ENCODE peak calls at places on chromosomes 13 and 19, in nine cellular contexts. I is neural crest cell; F is NCI-H2171; T is DMS53; O is CD4-positive, alpha-beta T cell; Z is MCF 10A; N is naive thymus-derived CD8-positive, alpha-beta T cell; X is RCC 7860; L is stimulated activated CD8-positive, alpha-beta memory T cell treated with anti-CD3 and anti-CD28 coated beads, Interleukin-15, amount 100 ng/mL, for 1 hour. G is an unnamed sample.

GRCh38 chr13:40553356-40553755 is 113.1 kb downstream of the FOXO1 start:
- DNase-seq in I (no peak), F (no peak), T (no peak), O (no peak), Z (no peak), N (no peak), X (no peak), L (no peak), G (no peak)

GRCh38 chr13:109191422-109191821 is 562.0 kb downstream of the MYO16 start:
- DNase-seq in I (no peak), F (no peak), T (no peak), O (no peak), Z (no peak), N (no peak), X (no peak), L (no peak), G (no peak)

GRCh38 chr19:756232-756631 is 5.3 kb downstream of the MISP start:
- DNase-seq in I (no peak), F (no peak), T (peak; percentile 33), O (no peak), Z (peak; percentile 29), N (no peak), X (no peak), L (no peak), G (no peak)

GRCh38 chr19:44111910-44112463 is 1.2 kb upstream of the ZNF225 start:
- DNase-seq in I (peak; percentile 4), F (no peak), T (peak; percentile 99), O (no peak), Z (no peak), N (no peak), X (no peak), L (no peak), G (no peak)

GRCh38 chr19:58509731-58510083 is 2.1 kb downstream of the SLC27A5 start:
- DNase-seq in I (no peak), F (no peak), T (no peak), O (no peak), Z (no peak), N (no peak), X (peak; percentile 5), L (no peak), G (no peak)

GRCh38 chr13:94764576-94765321 is 52.4 kb upstream of the SOX21 start:
- DNase-seq in I (no peak), F (no peak), T (no peak), O (no peak), Z (peak; percentile 13), N (no peak), X (no peak), L (no peak), G (no peak)

GRCh38 chr13:29918845-29919244 is 68.4 kb upstream of the UBL3 start:
- DNase-seq in I (no peak), F (no peak), T (peak; percentile 77), O (no peak), Z (peak; percentile 74), N (no peak), X (peak; percentile 63), L (no peak), G (peak; percentile 56)

GRCh38 chr13:51612867-51613266 is 28.6 kb downstream of the WDFY2 start:
- DNase-seq in I (no peak), F (peak; percentile 15), T (no peak), O (no peak), Z (no peak), N (no peak), X (peak; percentile 20), L (no peak), G (no peak)

GRCh38 chr19:5913739-5914357 is at the start of gene CAPS:
- DNase-seq in I (no peak), F (no peak), T (no peak), O (no peak), Z (peak; percentile 79), N (no peak), X (peak; percentile 80), L (no peak), G (peak; percentile 52)

GRCh38 chr19:35519291-35519690 is 5.8 kb upstream of the DMKN start:
- DNase-seq in I (no peak), F (no peak), T (no peak), O (no peak), Z (peak; percentile 61), N (no peak), X (no peak), L (no peak), G (no peak)

GRCh38 chr19:47094557-47095517 is 18.7 kb downstream of the ZC3H4 start:
- DNase-seq in I (no peak), F (no peak), T (no peak), O (peak; percentile 14), Z (no peak), N (no peak), X (no peak), L (no peak), G (peak; percentile 84)

GRCh38 chr19:45630463-45630862 is 8.7 kb downstream of the EML2 start:
- DNase-seq in I (no peak), F (no peak), T (no peak), O (no peak), Z (peak; percentile 95), N (no peak), X (peak; percentile 53), L (no peak), G (peak; percentile 67)

GRCh38 chr13:56351041-56351440 is 789.7 kb upstream of the PRR20A start:
- DNase-seq in I (no peak), F (no peak), T (peak; percentile 85), O (no peak), Z (peak; percentile 1), N (no peak), X (peak; percentile 36), L (no peak), G (peak; percentile 47)

GRCh38 chr13:80168089-80168850 is 172.7 kb downstream of the SPRY2 start:
- DNase-seq in I (no peak), F (no peak), T (no peak), O (no peak), Z (no peak), N (no peak), X (no peak), L (no peak), G (no peak)

GRCh38 chr13:78609464-78610205 is 6.3 kb upstream of the POU4F1 start:
- DNase-seq in I (no peak), F (peak; percentile 35), T (peak; percentile 42), O (no peak), Z (no peak), N (no peak), X (no peak), L (no peak), G (no peak)

GRCh38 chr19:43425567-43426392 is 11.1 kb downstream of the TEX101 start:
- DNase-seq in I (no peak), F (no peak), T (peak; percentile 48), O (no peak), Z (peak; percentile 56), N (no peak), X (no peak), L (no peak), G (peak; percentile 74)

GRCh38 chr13:23651439-23651838 is 81.2 kb downstream of the TNFRSF19 start:
- DNase-seq in I (no peak), F (no peak), T (no peak), O (no peak), Z (no peak), N (no peak), X (no peak), L (no peak), G (no peak)

GRCh38 chr13:32164622-32165268 is 133.2 kb downstream of the FRY start:
- DNase-seq in I (peak; percentile 32), F (peak; percentile 46), T (peak; percentile 95), O (no peak), Z (peak; percentile 81), N (no peak), X (peak; percentile 48), L (no peak), G (peak; percentile 96)